ENCODE peak calls at places on chromosomes 5 and 9, in ten cellular contexts. S is HS-5, H is SJSA1, X is LoVo, Y is HuH-7.5, N is GM12892, U is nephron progenitor cell, L is Peyer's patch, A is SW 1271, W is activated T-helper 1 cell treated with Interleukin-2 at 50 U/mL for 16 hours. P is an unnamed sample.

GRCh38 chr5:155556222-155556621 is 542.7 kb downstream of the KIF4B start:
- DNase-seq in S (no peak), H (no peak), X (no peak), Y (no peak), N (no peak), U (no peak), L (no peak), A (no peak), W (no peak), P (no peak)

GRCh38 chr9:136059321-136059791 is 35.7 kb downstream of the NACC2 start:
- DNase-seq in S (no peak), H (no peak), X (no peak), Y (no peak), N (peak; percentile 12), U (no peak), L (no peak), A (no peak), W (no peak), P (no peak)

GRCh38 chr5:125597338-125597737 is 825.9 kb upstream of the GRAMD2B start:
- DNase-seq in S (peak; percentile 52), H (peak; percentile 66), X (no peak), Y (no peak), N (no peak), U (no peak), L (no peak), A (no peak), W (no peak), P (no peak)

GRCh38 chr5:128782446-128782845 is 182.8 kb upstream of the SLC27A6 start:
- DNase-seq in S (peak; percentile 23), H (peak; percentile 87), X (peak; percentile 74), Y (no peak), N (no peak), U (no peak), L (peak; percentile 52), A (no peak), W (no peak), P (peak; percentile 12)

GRCh38 chr5:4941957-4942830 is 197.9 kb upstream of the ADAMTS16 start:
- DNase-seq in S (no peak), H (no peak), X (no peak), Y (peak; percentile 29), N (peak; percentile 33), U (peak; percentile 74), L (no peak), A (no peak), W (no peak), P (no peak)

GRCh38 chr5:131589510-131590348 is 45.3 kb downstream of the RAPGEF6 start:
- DNase-seq in S (peak; percentile 20), H (no peak), X (peak; percentile 48), Y (peak; percentile 33), N (peak; percentile 10), U (peak; percentile 30), L (no peak), A (no peak), W (no peak), P (peak; percentile 34)

GRCh38 chr9:121013911-121014310 is 36.2 kb downstream of the C5 start:
- DNase-seq in S (no peak), H (no peak), X (no peak), Y (no peak), N (no peak), U (no peak), L (no peak), A (no peak), W (no peak), P (no peak)

GRCh38 chr9:92576175-92576574 is 40.4 kb upstream of the ECM2 start:
- DNase-seq in S (no peak), H (no peak), X (no peak), Y (no peak), N (no peak), U (no peak), L (no peak), A (no peak), W (no peak), P (no peak)

GRCh38 chr9:32010322-32010721 is 374.1 kb upstream of the ACO1 start:
- DNase-seq in S (no peak), H (no peak), X (no peak), Y (no peak), N (no peak), U (no peak), L (no peak), A (no peak), W (no peak), P (no peak)

GRCh38 chr5:146799235-146800015 is 79.1 kb downstream of the PPP2R2B start:
- DNase-seq in S (no peak), H (no peak), X (no peak), Y (no peak), N (no peak), U (no peak), L (no peak), A (no peak), W (no peak), P (no peak)

GRCh38 chr5:7762267-7762666 is 88.7 kb downstream of the CFAP90 start:
- DNase-seq in S (no peak), H (no peak), X (no peak), Y (no peak), N (no peak), U (no peak), L (no peak), A (no peak), W (no peak), P (no peak)

GRCh38 chr9:96251451-96251850 is 50.5 kb downstream of the HSD17B3 start:
- DNase-seq in S (peak; percentile 14), H (no peak), X (no peak), Y (no peak), N (no peak), U (no peak), L (no peak), A (no peak), W (no peak), P (no peak)

GRCh38 chr9:2473691-2474090 is 147.9 kb upstream of the VLDLR start:
- DNase-seq in S (no peak), H (no peak), X (no peak), Y (no peak), N (no peak), U (no peak), L (no peak), A (no peak), W (no peak), P (no peak)

GRCh38 chr5:158709279-158709678 is 390.4 kb downstream of the EBF1 start:
- DNase-seq in S (no peak), H (no peak), X (no peak), Y (no peak), N (no peak), U (no peak), L (no peak), A (no peak), W (no peak), P (no peak)

GRCh38 chr5:124132843-124133242 is 613.6 kb downstream of the ZNF608 start:
- DNase-seq in S (no peak), H (no peak), X (peak; percentile 11), Y (no peak), N (no peak), U (no peak), L (no peak), A (no peak), W (no peak), P (no peak)

GRCh38 chr9:122226142-122226757 is 2.5 kb downstream of the LHX6 start:
- DNase-seq in S (no peak), H (no peak), X (no peak), Y (no peak), N (no peak), U (peak; percentile 31), L (no peak), A (no peak), W (no peak), P (no peak)

GRCh38 chr9:70579686-70580085 is 165.2 kb upstream of the KLF9 start:
- DNase-seq in S (no peak), H (no peak), X (no peak), Y (no peak), N (no peak), U (no peak), L (no peak), A (no peak), W (no peak), P (no peak)

GRCh38 chr5:78666041-78666444 is 17.5 kb upstream of the LHFPL2 start:
- DNase-seq in S (no peak), H (no peak), X (no peak), Y (no peak), N (no peak), U (no peak), L (no peak), A (no peak), W (no peak), P (no peak)

GRCh38 chr5:59799668-59800374 is 93.7 kb downstream of the PDE4D start:
- DNase-seq in S (peak; percentile 42), H (no peak), X (peak; percentile 81), Y (no peak), N (no peak), U (peak; percentile 26), L (no peak), A (peak; percentile 27), W (no peak), P (peak; percentile 37)

GRCh38 chr5:54985301-54986268 is at the start of gene ESM1:
- DNase-seq in S (peak; percentile 82), H (peak; percentile 87), X (no peak), Y (no peak), N (no peak), U (peak; percentile 8), L (no peak), A (peak; percentile 32), W (no peak), P (no peak)

GRCh38 chr5:157665467-157666085 is 5.8 kb upstream of the C5orf52 start:
- DNase-seq in S (peak; percentile 68), H (peak; percentile 16), X (peak; percentile 37), Y (no peak), N (no peak), U (no peak), L (no peak), A (no peak), W (no peak), P (peak; percentile 18)

GRCh38 chr9:70479880-70480291 is 65.4 kb upstream of the KLF9 start:
- DNase-seq in S (no peak), H (peak; percentile 51), X (no peak), Y (no peak), N (no peak), U (peak; percentile 16), L (no peak), A (no peak), W (no peak), P (no peak)

GRCh38 chr5:13251623-13252367 is 692.7 kb downstream of the DNAH5 start:
- DNase-seq in S (peak; percentile 86), H (no peak), X (no peak), Y (no peak), N (no peak), U (no peak), L (peak; percentile 47), A (no peak), W (no peak), P (no peak)

GRCh38 chr5:139667730-139668063 is 19.5 kb downstream of the CXXC5 start:
- DNase-seq in S (no peak), H (no peak), X (no peak), Y (no peak), N (no peak), U (no peak), L (no peak), A (no peak), W (no peak), P (no peak)

GRCh38 chr9:128902351-128903078 is 18.3 kb upstream of the PHYHD1 start:
- DNase-seq in S (no peak), H (peak; percentile 41), X (peak; percentile 41), Y (no peak), N (peak; percentile 75), U (no peak), L (peak; percentile 96), A (no peak), W (peak; percentile 81), P (no peak)

GRCh38 chr9:137960496-137960895 is 82.9 kb downstream of the CACNA1B start:
- DNase-seq in S (no peak), H (no peak), X (no peak), Y (no peak), N (no peak), U (no peak), L (peak; percentile 37), A (no peak), W (no peak), P (no peak)

GRCh38 chr9:29211003-29211584 is 1637.8 kb upstream of the C9orf72 start:
- DNase-seq in S (no peak), H (no peak), X (no peak), Y (no peak), N (no peak), U (no peak), L (no peak), A (no peak), W (no peak), P (no peak)

GRCh38 chr9:109699019-109699418 is 81.0 kb upstream of the PALM2AKAP2 start:
- DNase-seq in S (no peak), H (no peak), X (no peak), Y (no peak), N (no peak), U (no peak), L (no peak), A (no peak), W (no peak), P (no peak)